ENCODE peak calls at places on chromosomes 2 and 18, in eight cellular contexts. O is cardiac muscle cell; U is brain microvascular endothelial cell; Z is right lobe of liver; K is Peyer's patch; R is DND-41; S is choroid plexus epithelial cell; T is CD8-positive, alpha-beta T cell. F is an unnamed sample.

GRCh38 chr2:46073540-46074018 is 223.6 kb upstream of the EPAS1 start:
- DNase-seq in S (peak), R (no peak), U (peak), O (peak), K (no peak), Z (no peak), T (no peak), F (peak)

GRCh38 chr2:212197776-212198175 is 340.8 kb downstream of the ERBB4 start:
- DNase-seq in Z (no peak), K (no peak), U (no peak), T (no peak), R (no peak), O (no peak), S (no peak), F (no peak)

GRCh38 chr2:150639917-150640538 is 152.6 kb upstream of the RND3 start:
- DNase-seq in R (no peak), S (no peak), K (no peak), T (no peak), U (no peak), Z (no peak), O (peak), F (no peak)

GRCh38 chr2:156486175-156486574 is 50.0 kb downstream of the GPD2 start:
- DNase-seq in R (no peak), K (no peak), S (peak), O (no peak), T (no peak), Z (no peak), U (peak), F (no peak)

GRCh38 chr2:60337142-60337497 is 216.3 kb downstream of the BCL11A start:
- DNase-seq in S (no peak), Z (no peak), O (peak), U (no peak), R (no peak), K (peak), T (peak), F (no peak)

GRCh38 chr2:28583899-28584553 is 88.2 kb downstream of the PLB1 start:
- DNase-seq in T (no peak), K (peak), Z (no peak), O (peak), U (peak), S (peak), R (peak), F (peak)

GRCh38 chr2:105194022-105194681 is 47.4 kb upstream of the GPR45 start:
- DNase-seq in R (no peak), S (no peak), O (no peak), T (no peak), K (no peak), Z (no peak), U (no peak), F (no peak)

GRCh38 chr2:61758991-61759390 is 94.9 kb downstream of the FAM161A start:
- DNase-seq in T (no peak), R (no peak), S (peak), O (peak), U (peak), K (no peak), Z (no peak), F (peak)

GRCh38 chr2:203650860-203651613 is 55.4 kb upstream of the CD28 start:
- DNase-seq in Z (no peak), R (peak), O (peak), K (peak), U (peak), S (peak), T (no peak), F (no peak)

GRCh38 chr18:49321800-49322461 is 138.5 kb downstream of the DYM start:
- DNase-seq in K (no peak), Z (no peak), O (peak), R (no peak), T (no peak), S (peak), U (no peak), F (peak)

GRCh38 chr2:69166812-69167468 is 154.0 kb downstream of the ANTXR1 start:
- DNase-seq in S (no peak), R (no peak), T (no peak), K (no peak), Z (no peak), O (no peak), U (no peak), F (no peak)

GRCh38 chr18:79961527-79962291 is 2.7 kb upstream of the HSBP1L1 start:
- DNase-seq in U (no peak), Z (no peak), S (no peak), R (no peak), T (no peak), K (no peak), O (no peak), F (no peak)

GRCh38 chr2:191298306-191298705 is 53.1 kb downstream of the MYO1B start:
- DNase-seq in T (no peak), U (peak), Z (no peak), S (peak), R (no peak), O (no peak), K (no peak), F (no peak)

GRCh38 chr2:56582570-56582969 is 398.8 kb downstream of the CCDC85A start:
- DNase-seq in T (no peak), S (no peak), K (no peak), Z (no peak), O (no peak), U (no peak), R (no peak), F (no peak)

GRCh38 chr18:52636536-52636935 is 296.5 kb downstream of the DCC start:
- DNase-seq in K (peak), T (no peak), S (no peak), R (no peak), Z (no peak), O (no peak), U (no peak), F (no peak)

GRCh38 chr2:239870863-239871262 is 154.3 kb downstream of the NDUFA10 start:
- DNase-seq in T (peak), Z (no peak), K (peak), S (no peak), U (no peak), O (no peak), R (no peak), F (no peak)

GRCh38 chr2:171318463-171318934 is 115.3 kb downstream of the METTL8 start:
- DNase-seq in O (peak), Z (no peak), R (no peak), S (no peak), U (no peak), K (no peak), T (no peak), F (no peak)

GRCh38 chr2:203772766-203773165 is 66.3 kb downstream of the CD28 start:
- DNase-seq in T (no peak), K (no peak), S (no peak), O (no peak), U (no peak), R (no peak), Z (no peak), F (no peak)

GRCh38 chr2:145563752-145564615 is 1044.1 kb upstream of the ZEB2 start:
- DNase-seq in K (no peak), R (peak), S (peak), O (no peak), U (no peak), T (no peak), Z (no peak), F (no peak)

GRCh38 chr2:165055081-165055879 is 100.0 kb upstream of the SLC38A11 start:
- DNase-seq in O (peak), K (no peak), S (peak), R (no peak), T (no peak), U (peak), Z (no peak), F (no peak)

GRCh38 chr18:75478996-75479870 is 51.7 kb upstream of the SMIM21 start:
- DNase-seq in R (peak), O (peak), T (no peak), S (peak), Z (no peak), U (peak), K (no peak), F (no peak)

GRCh38 chr2:220198911-220199310 is 571.5 kb downstream of the SLC4A3 start:
- DNase-seq in R (no peak), Z (no peak), U (peak), S (peak), O (peak), K (no peak), T (no peak), F (peak)

GRCh38 chr18:8049147-8049546 is 482.0 kb downstream of the PTPRM start:
- DNase-seq in U (no peak), R (no peak), O (no peak), Z (no peak), S (peak), K (no peak), T (no peak), F (no peak)

GRCh38 chr18:8056723-8057122 is 489.6 kb downstream of the PTPRM start:
- DNase-seq in Z (no peak), T (no peak), O (no peak), R (no peak), S (no peak), K (no peak), U (no peak), F (no peak)

GRCh38 chr18:8051388-8051787 is 484.3 kb downstream of the PTPRM start:
- DNase-seq in U (no peak), R (no peak), T (no peak), S (peak), K (no peak), Z (no peak), O (peak), F (no peak)

GRCh38 chr18:8050616-8051314 is 483.6 kb downstream of the PTPRM start:
- DNase-seq in R (no peak), Z (no peak), T (no peak), S (no peak), U (no peak), K (no peak), O (no peak), F (no peak)

GRCh38 chr18:8052237-8052701 is 485.2 kb downstream of the PTPRM start:
- DNase-seq in U (peak), T (no peak), S (no peak), Z (no peak), K (no peak), R (peak), O (no peak), F (no peak)
- TF ChIP-seq CTCF in U (no peak), T (no peak), S (no peak), Z (no peak), K (no peak), R (peak), O (no peak), F (no peak)

GRCh38 chr2:221484761-221485499 is 87.2 kb downstream of the EPHA4 start:
- DNase-seq in U (no peak), K (no peak), R (no peak), O (no peak), S (no peak), T (no peak), Z (no peak), F (no peak)

GRCh38 chr2:221488134-221488807 is 83.8 kb downstream of the EPHA4 start:
- DNase-seq in O (no peak), S (no peak), Z (no peak), U (no peak), R (no peak), T (no peak), K (no peak), F (no peak)

GRCh38 chr2:221482581-221483140 is 89.4 kb downstream of the EPHA4 start:
- DNase-seq in Z (no peak), T (no peak), U (no peak), O (no peak), K (no peak), R (no peak), S (no peak), F (no peak)

GRCh38 chr2:221486106-221486505 is 86.0 kb downstream of the EPHA4 start:
- DNase-seq in O (no peak), U (no peak), Z (no peak), R (no peak), S (no peak), K (no peak), T (no peak), F (no peak)

DNA sequence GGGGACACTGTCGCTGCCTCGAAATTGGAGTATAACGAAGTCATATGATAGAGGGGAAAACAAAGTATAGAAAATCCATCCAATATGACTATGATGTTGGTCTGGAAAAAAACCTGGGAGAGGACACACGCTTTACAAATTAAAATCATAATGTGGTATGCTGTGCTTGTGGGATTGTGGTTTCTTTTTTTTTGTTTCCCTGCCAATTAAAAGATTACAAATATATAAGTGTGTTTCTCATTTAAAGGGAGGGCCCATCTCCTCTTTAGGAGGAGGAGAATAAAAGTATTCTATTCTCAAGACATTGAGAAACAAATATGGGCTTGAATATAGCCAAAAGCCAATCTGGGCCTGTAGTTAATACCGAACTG is 86.6 kb downstream of the EPHA4 start:
- DNase-seq in R (no peak), S (no peak), K (no peak), Z (no peak), U (no peak), O (peak), T (no peak), F (peak)
- H3K4me3 ChIP-seq in R (no peak), S (no peak), K (no peak), Z (no peak), U (no peak), O (no peak), T (no peak), F (no peak)

GRCh38 chr2:232523682-232524597 is 2.0 kb upstream of the CHRND start:
- DNase-seq in S (peak), R (no peak), K (no peak), T (no peak), O (peak), Z (no peak), U (no peak), F (no peak)
- TF ChIP-seq CTCF in S (peak), R (no peak), K (no peak), T (no peak), O (peak), Z (no peak), U (peak), F (peak)

GRCh38 chr2:32342811-32343210 is 14.0 kb upstream of the BIRC6 start:
- DNase-seq in R (no peak), K (peak), U (no peak), Z (no peak), T (no peak), S (peak), O (peak), F (no peak)
- H3K4me3 ChIP-seq in R (no peak), K (no peak), U (no peak), Z (no peak), T (no peak), S (no peak), O (no peak), F (no peak)

DNA sequence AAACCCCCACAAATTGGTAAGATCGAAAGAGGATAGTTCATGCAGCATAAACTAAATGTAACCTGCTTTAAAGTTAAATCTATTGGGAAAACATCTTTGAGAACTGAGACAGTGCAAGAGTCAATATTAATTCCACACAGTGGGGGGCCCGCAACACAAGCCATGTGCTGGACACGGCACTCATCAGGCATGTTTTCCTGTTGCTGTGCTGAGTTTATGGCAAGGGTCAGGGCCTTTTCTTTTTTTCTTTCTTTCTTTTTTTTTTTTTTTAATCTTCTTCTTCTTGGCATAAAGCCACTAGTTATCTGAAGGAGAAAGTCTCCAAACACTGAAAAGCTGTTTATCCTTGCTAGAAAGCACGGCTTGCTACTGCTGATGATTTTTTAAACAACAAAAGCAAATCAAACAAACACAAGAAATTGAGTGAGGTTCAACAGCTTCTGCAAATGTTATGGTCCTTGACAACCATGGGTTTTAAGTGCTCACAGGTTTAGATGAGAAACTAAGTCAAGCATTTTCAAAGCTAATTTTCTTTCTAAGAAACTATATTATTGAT is 252.1 kb downstream of the ZNF521 start:
- DNase-seq in R (no peak), T (no peak), O (peak), U (peak), K (no peak), S (peak), Z (no peak), F (no peak)
- TF ChIP-seq CTCF in R (no peak), T (no peak), O (peak), U (no peak), K (no peak), S (no peak), Z (no peak), F (no peak)

F was measured in AG09309.